ENCODE peak calls at places on chromosomes 12 and 14, in five cellular contexts. G is PC-9, P is body of pancreas, W is pancreas, B is PC-3. R is an unnamed sample.
A peak's percentile ranks its signal among the peaks of the same experiment; 100 is the strongest.

GRCh38 chr12:90729741-90730140 is 225.2 kb downstream of the CCER1 start:
- DNase-seq in W (no peak), B (peak; percentile 74), P (no peak), G (peak; percentile 38), R (no peak)

GRCh38 chr12:542290-543113 is 82.8 kb downstream of the B4GALNT3 start:
- DNase-seq in P (no peak), G (no peak), B (no peak), W (peak; percentile 54), R (no peak)

GRCh38 chr12:88947486-88948043 is 367.3 kb upstream of the KITLG start:
- DNase-seq in W (no peak), B (peak; percentile 19), G (no peak), P (no peak), R (no peak)

GRCh38 chr12:132491761-132492378 is 1.9 kb downstream of the FBRSL1 start:
- DNase-seq in G (no peak), B (peak; percentile 29), W (peak; percentile 85), P (no peak), R (no peak)

GRCh38 chr12:107320929-107321618 is 227.7 kb upstream of the CRY1 start:
- DNase-seq in B (peak; percentile 39), G (peak; percentile 49), P (no peak), W (peak; percentile 48), R (no peak)

GRCh38 chr12:32139064-32139421 is 32.4 kb downstream of the BICD1 start:
- DNase-seq in B (no peak), W (no peak), G (no peak), P (no peak), R (no peak)

GRCh38 chr12:69738351-69739286 is at the start of gene RAB3IP:
- DNase-seq in G (peak; percentile 57), P (peak; percentile 94), B (peak; percentile 91), W (peak; percentile 96), R (peak; percentile 95)

GRCh38 chr12:613996-614726 is 49.1 kb downstream of the NINJ2 start:
- DNase-seq in G (peak; percentile 33), W (no peak), B (no peak), P (no peak), R (no peak)

GRCh38 chr12:12180136-12180535 is 86.7 kb downstream of the LRP6 start:
- DNase-seq in P (no peak), W (no peak), B (no peak), G (no peak), R (no peak)

GRCh38 chr12:30463636-30464035 is 232.0 kb downstream of the IPO8 start:
- DNase-seq in B (no peak), P (no peak), G (no peak), W (no peak), R (no peak)

GRCh38 chr12:68538722-68539614 is 71.7 kb upstream of the RAP1B start:
- DNase-seq in B (no peak), W (no peak), G (no peak), P (no peak), R (no peak)

GRCh38 chr14:101459392-101459900 is 101.8 kb upstream of the DIO3 start:
- DNase-seq in W (no peak), G (no peak), B (no peak), P (no peak), R (no peak)

GRCh38 chr12:1644523-1645438 is 15.8 kb downstream of the WNT5B start:
- DNase-seq in P (peak; percentile 70), W (peak; percentile 81), G (no peak), B (no peak), R (peak; percentile 64)

GRCh38 chr12:5442251-5443006 is 10.5 kb downstream of the NTF3 start:
- DNase-seq in G (peak; percentile 43), W (no peak), P (no peak), B (peak; percentile 51), R (no peak)

GRCh38 chr12:61385771-61386170 is 874.4 kb upstream of the USP15 start:
- DNase-seq in B (peak; percentile 23), G (no peak), P (no peak), W (no peak), R (no peak)

DNA sequence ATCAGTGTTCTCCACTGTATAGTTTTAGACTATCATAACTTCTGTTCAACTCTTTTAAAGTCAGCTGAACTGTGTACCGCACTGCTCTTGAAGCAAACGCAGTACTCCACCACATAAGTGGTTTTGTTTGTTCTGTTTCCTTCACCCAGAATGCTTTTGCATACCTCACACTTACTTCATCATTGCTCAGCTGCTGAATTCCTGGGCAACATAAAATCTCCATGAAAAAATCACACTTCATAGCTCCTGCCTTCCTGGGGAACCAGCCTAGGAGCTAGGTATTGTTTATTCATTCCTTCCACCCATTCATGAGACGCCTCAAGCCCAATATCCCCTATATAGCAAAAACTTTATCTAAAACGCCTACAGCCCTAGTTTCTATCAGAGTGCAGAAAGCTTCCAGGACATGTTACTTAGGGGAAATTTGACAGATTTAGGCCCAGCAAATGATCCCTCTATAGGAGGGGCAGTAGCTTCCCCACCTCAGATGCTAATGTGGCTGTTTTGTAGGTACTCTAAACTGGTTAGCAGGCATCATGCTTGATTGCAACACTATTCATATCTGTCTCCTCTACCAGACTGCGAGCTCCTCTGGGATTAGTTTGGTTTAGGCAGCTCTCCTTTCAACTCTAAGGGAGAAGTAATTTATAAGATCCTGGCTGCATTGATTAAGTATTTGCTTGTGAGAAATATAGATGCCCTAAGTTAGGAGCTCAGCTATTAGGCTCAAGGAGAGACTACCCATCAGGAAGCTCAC is 44.5 kb downstream of the LRRC9 start:
- DNase-seq in B (peak; percentile 70), P (no peak), G (no peak), W (no peak), R (no peak)
- H3K4me3 ChIP-seq in B (no peak overlapping the region), P (no peak overlapping the region), G (no peak overlapping the region), W (no peak overlapping the region), R (no peak overlapping the region)

GRCh38 chr14:106691601-106692291 is 1165.4 kb downstream of the TMEM121 start:
- DNase-seq in P (peak; percentile 36), B (no peak), W (peak; percentile 54), G (no peak), R (peak; percentile 29)
- TF ChIP-seq CTCF in P (peak; percentile 14), B (peak; percentile 39), W (no peak), G (no peak), R (peak; percentile 16)

GRCh38 chr14:77197988-77198387 is 16.4 kb downstream of the TMEM63C start:
- DNase-seq in B (no peak), P (no peak), W (no peak), G (no peak), R (no peak)

GRCh38 chr14:77200406-77200985 is 18.9 kb downstream of the TMEM63C start:
- DNase-seq in W (no peak), B (no peak), P (no peak), G (no peak), R (no peak)

GRCh38 chr14:77199590-77199989 is 18.0 kb downstream of the TMEM63C start:
- DNase-seq in P (no peak), W (no peak), G (no peak), B (no peak), R (no peak)

GRCh38 chr14:77195766-77196165 is 14.2 kb downstream of the TMEM63C start:
- DNase-seq in G (no peak), W (no peak), P (no peak), B (no peak), R (no peak)

DNA sequence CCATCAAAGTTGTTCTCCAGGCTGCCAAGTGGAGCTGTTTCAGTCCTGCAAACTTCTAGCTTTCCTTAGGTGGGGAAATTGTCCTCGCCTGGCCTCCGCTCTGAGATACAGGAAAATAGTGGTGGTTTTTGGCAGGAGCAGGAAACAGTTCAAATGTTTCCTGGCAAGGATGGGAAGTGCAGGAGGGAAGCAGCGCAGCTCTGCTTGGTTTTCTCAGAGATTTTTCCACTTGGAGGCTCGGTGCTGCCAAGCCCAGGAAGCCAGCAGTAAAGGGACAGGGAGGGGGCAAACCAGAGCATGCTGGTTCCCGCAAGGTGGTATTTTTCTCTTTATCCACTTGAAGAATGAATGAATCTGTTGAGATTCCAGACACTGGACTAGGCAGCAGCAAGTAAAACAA is 17.0 kb downstream of the TMEM63C start:
- DNase-seq in B (no peak), G (no peak), P (no peak), W (no peak), R (no peak)
- H3K27me3 ChIP-seq in B (no peaks in the 10 kb centered on the region), G (peaks cover 100% of the 10 kb centered on the region), P (no peaks in the 10 kb centered on the region), W (no peaks in the 10 kb centered on the region), R (no peaks in the 10 kb centered on the region)

DNA sequence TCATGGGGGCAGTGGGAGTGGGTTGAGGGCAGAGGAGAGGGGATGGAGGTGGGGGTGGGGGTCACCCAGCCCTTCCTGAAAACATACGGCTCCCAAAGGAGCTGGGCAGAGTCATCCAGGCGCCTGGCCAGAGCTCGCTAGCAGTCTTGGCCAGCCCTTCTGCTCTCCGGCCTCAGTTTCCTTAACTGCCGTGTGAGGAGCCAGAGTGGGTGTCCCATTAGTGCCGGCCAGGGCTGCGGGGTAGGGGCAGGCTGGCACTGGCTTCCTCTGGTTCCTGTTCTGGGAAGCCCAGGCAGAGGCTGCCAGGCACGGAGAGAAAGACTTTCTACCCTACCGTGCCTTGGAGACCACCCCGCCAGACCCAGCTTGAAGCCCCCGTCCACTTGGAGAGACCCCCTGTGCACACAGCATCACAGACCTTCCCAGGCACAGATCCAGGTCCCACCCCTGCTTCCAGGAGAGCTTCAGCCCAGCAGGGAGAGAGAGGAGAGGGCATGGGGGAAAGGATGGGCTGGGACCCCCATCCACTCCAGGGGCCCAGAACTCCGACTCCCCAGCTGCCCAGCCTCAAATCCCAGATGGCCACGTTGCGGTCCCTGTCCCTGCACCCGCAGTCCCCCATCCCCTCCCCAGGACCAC is 93.3 kb downstream of the RFLNA start:
- DNase-seq in P (no peak), G (no peak), W (no peak), B (no peak), R (no peak)
- H3K4me3 ChIP-seq in P (peak overlapping the region; percentile 20), G (peak overlapping the region; percentile 98), W (peak overlapping the region; percentile 29), B (peak overlapping the region; percentile 90), R (peak overlapping the region; percentile 40)

GRCh38 chr14:55351111-55351510 is 60.5 kb downstream of the ATG14 start:
- DNase-seq in B (no peak), P (no peak), W (no peak), G (no peak), R (no peak)

GRCh38 chr14:55353686-55354467 is 57.8 kb downstream of the ATG14 start:
- DNase-seq in P (no peak), G (no peak), B (peak; percentile 98), W (no peak), R (no peak)

GRCh38 chr14:55354500-55354899 is 57.1 kb downstream of the ATG14 start:
- DNase-seq in P (peak; percentile 57), W (no peak), B (peak; percentile 63), G (no peak), R (no peak)

GRCh38 chr14:55350461-55350860 is 61.2 kb downstream of the ATG14 start:
- DNase-seq in P (no peak), B (no peak), W (no peak), G (no peak), R (no peak)

GRCh38 chr14:55352201-55352600 is 59.4 kb downstream of the ATG14 start:
- DNase-seq in P (no peak), B (no peak), W (no peak), G (no peak), R (no peak)
- TF ChIP-seq CTCF in P (no peak), B (no peak), W (no peak), G (no peak), R (no peak)

R was measured in right lobe of liver.